ENCODE peak calls at places on chromosomes 11 and 22, in eight cellular contexts. W, C, A, X, K, H, G and Y are unnamed samples.

GRCh38 chr22:45891021-45891421 is 85.9 kb downstream of the WNT7B start:
- DNase-seq in W (no peak), C (no peak), A (no peak), X (no peak), K (no peak), H (no peak), G (no peak), Y (no peak)

GRCh38 chr11:61695917-61696316 is 15.7 kb downstream of the DAGLA start:
- DNase-seq in W (peak; percentile 91), C (peak; percentile 92), A (peak; percentile 94), X (no peak), K (peak; percentile 76), H (peak; percentile 84), G (peak; percentile 54), Y (peak; percentile 78)

GRCh38 chr11:57568330-57568766 is 876 bp upstream of the UBE2L6 start:
- DNase-seq in W (peak; percentile 92), C (no peak), A (peak; percentile 85), X (no peak), K (peak; percentile 91), H (no peak), G (peak; percentile 90), Y (peak; percentile 79)

GRCh38 chr11:86670179-86670578 is 2.2 kb downstream of the ME3 start:
- DNase-seq in W (no peak), C (peak; percentile 28), A (peak; percentile 24), X (peak; percentile 35), K (no peak), H (no peak), G (no peak), Y (no peak)

GRCh38 chr11:74057251-74058151 is 48.6 kb upstream of the UCP3 start:
- DNase-seq in W (no peak), C (no peak), A (no peak), X (no peak), K (no peak), H (no peak), G (no peak), Y (no peak)

GRCh38 chr11:93196816-93197382 is 892 bp downstream of the SLC36A4 start:
- DNase-seq in W (no peak), C (peak; percentile 40), A (no peak), X (no peak), K (peak; percentile 13), H (no peak), G (no peak), Y (no peak)

GRCh38 chr22:33116846-33117547 is 58.8 kb upstream of the SYN3 start:
- DNase-seq in W (no peak), C (peak; percentile 2), A (no peak), X (no peak), K (peak; percentile 58), H (no peak), G (no peak), Y (no peak)

GRCh38 chr11:122102426-122102825 is 13.6 kb downstream of the BLID start:
- DNase-seq in W (no peak), C (no peak), A (no peak), X (no peak), K (no peak), H (no peak), G (no peak), Y (no peak)

GRCh38 chr11:13262096-13262495 is 15.5 kb upstream of the BMAL1 start:
- DNase-seq in W (no peak), C (no peak), A (no peak), X (no peak), K (no peak), H (no peak), G (no peak), Y (no peak)

GRCh38 chr11:64284048-64284961 is at the start of gene BAD:
- DNase-seq in W (peak; percentile 97), C (peak; percentile 94), A (peak; percentile 95), X (peak; percentile 95), K (peak; percentile 97), H (peak; percentile 95), G (peak; percentile 94), Y (peak; percentile 95)

GRCh38 chr11:17686185-17686980 is 33.0 kb upstream of the MYOD1 start:
- DNase-seq in W (no peak), C (no peak), A (no peak), X (peak; percentile 94), K (no peak), H (no peak), G (no peak), Y (no peak)

GRCh38 chr11:124676386-124676785 is 2.7 kb downstream of the SPA17 start:
- DNase-seq in W (peak; percentile 81), C (no peak), A (no peak), X (no peak), K (no peak), H (no peak), G (no peak), Y (no peak)

GRCh38 chr22:49861642-49862407 is 8.2 kb downstream of the ZBED4 start:
- DNase-seq in W (no peak), C (peak; percentile 84), A (no peak), X (no peak), K (no peak), H (no peak), G (no peak), Y (no peak)

GRCh38 chr22:38181453-38182200 is at the start of gene PLA2G6:
- DNase-seq in W (peak; percentile 99), C (peak; percentile 98), A (peak; percentile 100), X (peak; percentile 99), K (peak; percentile 100), H (peak; percentile 99), G (peak; percentile 95), Y (peak; percentile 100)
- H3K4me3 ChIP-seq in W (peak within 1 kb of the TSS; percentile 67), C (peak within 1 kb of the TSS; percentile 76), A (peak within 1 kb of the TSS; percentile 66), X (peak within 1 kb of the TSS; percentile 68), K (peak within 1 kb of the TSS; percentile 30), H (peak within 1 kb of the TSS; percentile 62), G (peak within 1 kb of the TSS; percentile 75), Y (no peak within 1 kb of the TSS)

GRCh38 chr11:1353383-1354124 is 36.2 kb upstream of the BRSK2 start:
- DNase-seq in W (no peak), C (no peak), A (no peak), X (no peak), K (no peak), H (no peak), G (no peak), Y (no peak)
- TF ChIP-seq CTCF in W (no peak), C (no peak), A (no peak), X (no peak), K (no peak), H (no peak), G (no peak), Y (no peak)

DNA sequence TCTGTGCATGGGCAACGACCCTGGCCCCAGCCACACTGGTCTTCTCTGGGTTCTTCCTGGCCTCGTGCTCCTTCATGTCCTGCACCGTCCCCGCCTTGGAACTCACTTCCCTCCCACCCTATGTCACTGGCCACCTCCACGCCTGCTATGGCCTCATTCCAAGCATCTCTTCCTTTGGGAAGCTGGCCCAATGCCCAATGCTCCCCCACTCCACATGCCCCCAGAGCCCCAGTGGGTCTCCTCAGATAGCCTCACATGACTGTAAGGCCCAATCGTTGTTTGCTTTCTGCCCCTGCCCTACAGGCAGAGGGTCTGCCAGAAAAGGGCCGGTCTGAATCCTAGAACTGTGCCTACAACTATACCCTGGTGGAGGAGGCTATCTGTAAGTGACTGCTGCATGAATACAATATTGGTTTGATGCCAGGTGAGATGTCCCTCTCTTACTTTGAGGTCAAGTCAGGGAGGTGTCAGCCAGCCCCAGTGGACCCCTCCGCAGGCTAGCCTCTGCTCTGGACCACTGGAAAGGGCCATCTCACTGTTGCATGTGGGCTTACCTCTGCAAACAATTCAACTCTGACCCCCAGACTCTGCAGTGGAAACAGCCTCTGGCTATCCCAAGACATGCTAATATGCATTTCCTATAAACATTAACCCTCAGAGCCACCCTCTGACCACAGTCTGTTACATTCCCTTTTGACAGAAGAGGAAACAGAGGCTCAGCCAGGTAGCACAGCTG is 2.1 kb upstream of the GNAZ start:
- DNase-seq in W (peak; percentile 58), C (no peak), A (no peak), X (peak; percentile 3), K (no peak), H (peak; percentile 25), G (no peak), Y (peak; percentile 78)
- H3K4me3 ChIP-seq in W (no peak overlapping the region), C (no peak overlapping the region), A (no peak overlapping the region), X (no peak overlapping the region), K (no peak overlapping the region), H (no peak overlapping the region), G (no peak overlapping the region), Y (no peak overlapping the region)

DNA sequence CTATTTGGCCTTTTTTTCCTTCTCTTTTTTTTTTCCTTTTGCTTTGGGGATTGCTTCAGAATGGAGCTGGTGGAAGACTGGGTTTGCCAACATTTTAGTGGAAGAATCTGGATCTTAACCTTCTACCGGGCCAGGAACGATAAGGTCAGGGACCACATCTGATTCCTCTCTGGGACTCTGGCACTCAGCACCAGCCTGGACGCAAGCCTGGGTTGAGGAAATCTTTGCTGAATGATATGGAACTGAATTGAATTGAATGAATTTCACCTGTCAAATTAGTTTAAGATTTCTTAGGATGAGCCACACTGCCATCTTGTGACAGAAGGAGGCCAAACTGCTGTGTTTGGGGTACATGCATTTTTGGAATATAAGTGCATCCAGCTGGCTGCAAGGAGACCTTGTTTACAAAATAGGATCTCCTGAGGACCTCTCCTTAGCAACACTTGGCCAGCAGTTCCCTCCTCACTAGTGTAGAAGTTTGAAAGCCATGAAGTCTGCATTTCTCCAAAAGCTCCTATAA is 30.4 kb downstream of the TPBGL start:
- DNase-seq in W (no peak), C (peak; percentile 48), A (no peak), X (no peak), K (no peak), H (peak; percentile 2), G (no peak), Y (peak; percentile 10)
- TF ChIP-seq CTCF in W (no peak), C (peak; percentile 56), A (peak; percentile 68), X (peak; percentile 32), K (peak; percentile 34), H (no peak), G (peak; percentile 22), Y (no peak)

DNA sequence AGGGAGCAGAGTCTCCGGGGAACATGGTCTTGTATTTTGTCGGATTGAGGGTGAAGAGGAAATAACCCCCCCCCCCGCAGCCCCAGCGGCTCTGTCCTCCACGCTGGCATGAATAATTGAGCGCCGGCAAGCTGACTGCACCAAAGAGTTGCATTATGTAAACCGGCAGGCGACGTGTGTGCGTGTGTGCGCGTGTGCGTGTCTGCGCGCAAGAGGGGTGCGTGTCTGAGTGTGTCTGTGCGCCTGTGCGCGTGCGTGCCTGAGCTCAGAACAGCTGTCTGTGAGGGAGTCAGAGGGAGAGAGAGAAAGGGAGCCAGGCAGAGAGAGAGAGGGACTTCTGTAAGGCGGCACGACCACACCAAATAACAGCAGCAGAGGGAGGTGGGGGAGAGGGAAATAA is 94.4 kb downstream of the SCN3B start:
- DNase-seq in W (no peak), C (no peak), A (no peak), X (no peak), K (peak; percentile 51), H (peak; percentile 49), G (peak; percentile 16), Y (no peak)
- H3K4me3 ChIP-seq in W (peak overlapping the region; percentile 57), C (no peak overlapping the region), A (no peak overlapping the region), X (no peak overlapping the region), K (no peak overlapping the region), H (peak overlapping the region; percentile 21), G (peak overlapping the region; percentile 29), Y (peak overlapping the region; percentile 5)

GRCh38 chr11:83147895-83148294 is 9.0 kb upstream of the PCF11 start:
- DNase-seq in W (no peak), C (no peak), A (no peak), X (no peak), K (no peak), H (no peak), G (no peak), Y (no peak)
- TF ChIP-seq CTCF in W (no peak), C (no peak), A (no peak), X (no peak), K (no peak), H (no peak), G (no peak), Y (no peak)